ENCODE peak calls at places on chromosomes 4 and X, in eight cellular contexts. C, Y, M, W, O, Q, K and T are unnamed samples.

GRCh38 chr4:71472946-71473345 is 134.1 kb downstream of the SLC4A4 start:
- DNase-seq in C (no peak), Y (no peak), M (no peak), W (peak), O (no peak), Q (no peak), K (no peak), T (peak)

GRCh38 chr4:128521156-128521555 is 233.5 kb upstream of the PGRMC2 start:
- DNase-seq in C (no peak), Y (no peak), M (no peak), W (peak), O (no peak), Q (no peak), K (no peak), T (peak)

GRCh38 chrX:40683245-40683644 is 35.9 kb upstream of the CXorf38 start:
- DNase-seq in C (no peak), Y (no peak), M (no peak), W (no peak), O (no peak), Q (no peak), K (no peak), T (no peak)

GRCh38 chrX:155888139-155888538 is 7.0 kb downstream of the VAMP7 start:
- DNase-seq in C (peak), Y (no peak), M (no peak), W (peak), O (no peak), Q (no peak), K (no peak), T (peak)

GRCh38 chrX:110145854-110146253 is 142.9 kb downstream of the TMEM164 start:
- DNase-seq in C (peak), Y (no peak), M (no peak), W (peak), O (no peak), Q (peak), K (no peak), T (peak)

GRCh38 chrX:9786839-9787635 is 808 bp downstream of the SHROOM2 start:
- DNase-seq in C (no peak), Y (peak), M (no peak), W (peak), O (no peak), Q (peak), K (no peak), T (no peak)

GRCh38 chr4:128247906-128248305 is 39.7 kb downstream of the PGRMC2 start:
- DNase-seq in C (no peak), Y (no peak), M (no peak), W (no peak), O (no peak), Q (no peak), K (no peak), T (peak)

GRCh38 chr4:170248576-170248975 is 158.8 kb upstream of the AADAT start:
- DNase-seq in C (no peak), Y (no peak), M (no peak), W (no peak), O (no peak), Q (no peak), K (no peak), T (no peak)